ENCODE peak calls at places on chromosome 1, in six cellular contexts. N, C, Z, D, X and J are unnamed samples.

GRCh38 chr1:23505851-23506250 is 21.9 kb upstream of the ASAP3 start:
- DNase-seq in C (no peak), D (no peak), X (no peak), N (no peak), Z (no peak), J (peak)

GRCh38 chr1:212903664-212904063 is 45.6 kb downstream of the FLVCR1 start:
- DNase-seq in X (no peak), D (no peak), N (no peak), Z (no peak), C (no peak), J (no peak)

GRCh38 chr1:211472724-211473123 is 19.2 kb downstream of the RD3 start:
- DNase-seq in X (no peak), Z (no peak), N (no peak), D (no peak), C (no peak), J (no peak)

GRCh38 chr1:177206831-177207230 is 36.1 kb downstream of the BRINP2 start:
- DNase-seq in X (no peak), N (no peak), Z (no peak), C (no peak), D (no peak), J (no peak)

GRCh38 chr1:161887724-161888287 is 121.7 kb downstream of the ATF6 start:
- DNase-seq in D (no peak), N (no peak), X (no peak), C (peak), Z (no peak), J (no peak)

GRCh38 chr1:67563684-67564083 is 121.3 kb upstream of the GADD45A start:
- DNase-seq in D (no peak), Z (no peak), C (no peak), N (no peak), X (no peak), J (no peak)

GRCh38 chr1:207891148-207891547 is 19.8 kb downstream of the CD34 start:
- DNase-seq in D (no peak), N (no peak), C (no peak), Z (no peak), X (no peak), J (no peak)

GRCh38 chr1:225866061-225866844 is 15.9 kb downstream of the TMEM63A start:
- DNase-seq in Z (peak), C (peak), N (no peak), X (no peak), D (no peak), J (no peak)

GRCh38 chr1:182955596-182956588 is 2.9 kb upstream of the SHCBP1L start:
- DNase-seq in Z (no peak), N (no peak), C (peak), X (no peak), D (no peak), J (no peak)

GRCh38 chr1:184755226-184756065 is 788 bp upstream of the EDEM3 start:
- DNase-seq in Z (peak), N (no peak), X (no peak), D (peak), C (peak), J (no peak)

DNA sequence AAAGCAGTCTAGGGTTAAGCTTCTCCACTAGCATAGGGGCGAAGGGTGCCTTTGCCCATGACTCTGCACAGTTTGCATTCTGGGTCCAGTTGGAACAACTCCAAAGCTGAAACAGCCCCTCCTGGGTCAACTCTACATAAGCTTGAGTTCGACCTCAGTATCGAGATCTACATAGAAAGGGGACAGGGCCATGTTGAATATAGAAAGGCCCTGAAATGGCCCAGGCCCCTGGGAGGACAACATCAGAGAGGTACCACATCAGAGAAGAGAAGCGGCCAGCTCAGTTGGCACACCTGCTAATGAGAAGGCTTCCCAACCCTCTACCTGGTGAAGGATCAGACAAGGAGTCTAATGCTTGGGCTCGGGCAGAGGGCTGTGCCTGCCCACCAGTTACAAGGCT is 1.6 kb downstream of the DENND2D start:
- DNase-seq in C (no peak), N (no peak), D (no peak), X (no peak), Z (no peak), J (no peak)
- H3K4me3 ChIP-seq in C (no peak), N (peak), D (no peak), X (no peak), Z (peak), J (peak)

GRCh38 chr1:220748091-220748934 is at the start of gene MTARC2:
- DNase-seq in Z (no peak), X (peak), C (peak), N (peak), D (peak), J (peak)
- H3K4me3 ChIP-seq in Z (no peak), X (peak), C (peak), N (peak), D (peak), J (peak)

DNA sequence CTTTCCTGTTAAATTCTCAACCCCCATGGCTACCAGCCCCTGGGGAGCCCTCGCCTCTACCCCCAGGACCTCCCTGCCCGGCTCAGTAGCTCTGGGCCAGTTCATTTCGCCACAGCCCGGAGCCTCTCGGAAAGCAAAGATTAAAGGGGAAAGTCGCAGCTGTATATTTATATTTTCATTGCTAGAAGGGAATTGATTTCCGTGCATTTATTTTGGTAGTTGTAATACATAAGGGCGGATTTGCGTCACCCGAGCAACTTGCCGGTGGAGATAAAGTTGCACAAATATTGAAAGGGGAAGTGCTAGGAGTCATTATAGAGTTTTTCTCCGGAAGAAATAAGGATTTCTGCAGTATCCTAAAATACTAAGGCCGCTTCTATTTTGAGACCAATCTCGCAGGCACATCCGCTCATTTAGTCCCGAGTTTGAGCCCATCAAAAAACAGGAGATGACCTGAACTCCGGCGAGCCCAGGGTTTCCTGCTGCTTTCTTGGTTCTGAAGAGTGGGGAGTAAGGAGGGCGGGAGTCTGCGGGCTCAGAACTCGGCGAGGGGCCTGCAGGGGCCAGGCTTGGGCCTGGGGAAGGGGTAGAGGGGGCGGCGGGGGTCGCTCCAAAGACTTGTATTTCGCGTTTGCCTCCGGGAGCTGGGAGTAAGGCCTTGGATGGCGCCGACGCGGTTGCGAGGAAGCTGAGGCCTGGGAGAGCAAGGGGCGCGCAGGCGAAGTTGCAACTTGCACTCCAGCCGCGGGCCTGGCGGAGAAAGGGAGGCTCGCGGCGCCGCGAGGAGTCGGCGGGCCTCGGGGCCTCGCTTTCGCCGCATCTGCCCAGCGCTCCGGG is 2.5 kb upstream of the HLX start:
- DNase-seq in Z (no peak), D (peak), N (no peak), C (no peak), X (peak), J (peak)
- H3K4me3 ChIP-seq in Z (no peak), D (peak), N (peak), C (peak), X (peak), J (peak)

GRCh38 chr1:201146626-201147390 is 7.5 kb downstream of the TMEM9 start:
- DNase-seq in X (no peak), D (no peak), C (no peak), Z (no peak), N (no peak), J (no peak)
- H3K4me3 ChIP-seq in X (no peak), D (no peak), C (no peak), Z (no peak), N (no peak), J (no peak)

GRCh38 chr1:33711511-33711910 is 152.4 kb upstream of the HMGB4 start:
- DNase-seq in X (no peak), D (no peak), N (no peak), Z (no peak), C (no peak), J (no peak)
- H3K4me3 ChIP-seq in X (no peak), D (no peak), N (no peak), Z (no peak), C (no peak), J (no peak)

GRCh38 chr1:94209425-94209824 is 28.0 kb downstream of the ARHGAP29 start:
- DNase-seq in C (peak), N (no peak), X (no peak), D (no peak), Z (no peak), J (no peak)

GRCh38 chr1:94202241-94202640 is 35.1 kb downstream of the ARHGAP29 start:
- DNase-seq in D (no peak), Z (no peak), C (no peak), X (no peak), N (no peak), J (no peak)

GRCh38 chr1:94207695-94208094 is 29.7 kb downstream of the ARHGAP29 start:
- DNase-seq in C (no peak), D (no peak), Z (no peak), X (no peak), N (no peak), J (no peak)

GRCh38 chr1:94209982-94210381 is 27.4 kb downstream of the ARHGAP29 start:
- DNase-seq in Z (no peak), N (no peak), X (no peak), C (no peak), D (no peak), J (no peak)

DNA sequence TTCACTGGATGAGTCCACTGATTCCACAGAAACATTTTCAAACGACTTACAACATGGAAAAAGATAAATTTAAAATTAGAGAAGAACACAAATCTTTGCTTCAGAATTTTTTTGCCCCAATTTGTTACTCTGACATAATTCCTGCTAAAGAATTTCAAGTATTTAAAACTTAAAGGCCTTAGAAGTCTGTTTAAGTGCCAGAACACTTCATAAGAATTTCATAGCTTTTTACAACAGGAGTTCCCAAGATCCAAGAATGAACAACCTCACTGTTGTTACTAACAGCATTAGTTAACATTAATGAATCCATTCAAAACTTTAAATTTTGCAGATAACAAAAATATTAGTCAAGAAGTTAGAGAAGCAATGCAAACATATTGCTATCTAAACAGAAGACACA is 31.7 kb downstream of the ARHGAP29 start:
- DNase-seq in X (no peak), Z (no peak), C (no peak), D (no peak), N (no peak), J (no peak)
- H3K4me3 ChIP-seq in X (no peak), Z (no peak), C (no peak), D (no peak), N (no peak), J (no peak)

GRCh38 chr1:63294797-63295594 is 27.4 kb upstream of the FOXD3 start:
- DNase-seq in Z (no peak), N (no peak), D (peak), X (no peak), C (no peak), J (no peak)
- H3K4me3 ChIP-seq in Z (no peak), N (no peak), D (no peak), X (no peak), C (no peak), J (no peak)